ENCODE peak calls at places on chromosomes 5 and 9, in nine cellular contexts. One of them, this sample, is unnamed. For H3K27me3, the result is how much of the 10 kb centered on the place peaks cover.

GRCh38 chr5:57111993-57112392 is 61.9 kb upstream of the GPBP1 start:
- DNase-seq in ovary: no peak
- DNase-seq in suprapubic skin: no peak
- DNase-seq in psoas muscle: no peak
- DNase-seq in cardiac muscle cell: no peak
- DNase-seq in stomach: no peak
- DNase-seq in foreskin keratinocyte: no peak
- DNase-seq in CD8-positive, alpha-beta T cell: no peak
- DNase-seq in endothelial cell of umbilical vein: no peak
- DNase-seq in this sample: no peak

GRCh38 chr9:68979538-68980314 is 34.2 kb downstream of the PRKACG start:
- DNase-seq in ovary: no peak
- DNase-seq in suprapubic skin: no peak
- DNase-seq in psoas muscle: no peak
- DNase-seq in cardiac muscle cell: no peak
- DNase-seq in stomach: no peak
- DNase-seq in foreskin keratinocyte: no peak
- DNase-seq in CD8-positive, alpha-beta T cell: peak
- DNase-seq in endothelial cell of umbilical vein: no peak
- DNase-seq in this sample: no peak

GRCh38 chr5:38433160-38433861 is 123.1 kb downstream of the LIFR start:
- DNase-seq in ovary: peak
- DNase-seq in suprapubic skin: no peak
- DNase-seq in psoas muscle: no peak
- DNase-seq in cardiac muscle cell: peak
- DNase-seq in stomach: no peak
- DNase-seq in foreskin keratinocyte: no peak
- DNase-seq in CD8-positive, alpha-beta T cell: no peak
- DNase-seq in endothelial cell of umbilical vein: peak
- DNase-seq in this sample: peak

GRCh38 chr9:126763130-126763764 is 41.6 kb upstream of the ZBTB43 start:
- DNase-seq in ovary: no peak
- DNase-seq in suprapubic skin: no peak
- DNase-seq in psoas muscle: no peak
- DNase-seq in cardiac muscle cell: no peak
- DNase-seq in stomach: no peak
- DNase-seq in foreskin keratinocyte: no peak
- DNase-seq in CD8-positive, alpha-beta T cell: no peak
- DNase-seq in endothelial cell of umbilical vein: no peak
- DNase-seq in this sample: no peak

GRCh38 chr9:136556166-136556565 is 10.3 kb upstream of the NOTCH1 start:
- DNase-seq in ovary: no peak
- DNase-seq in suprapubic skin: no peak
- DNase-seq in psoas muscle: no peak
- DNase-seq in cardiac muscle cell: no peak
- DNase-seq in stomach: no peak
- DNase-seq in foreskin keratinocyte: no peak
- DNase-seq in CD8-positive, alpha-beta T cell: no peak
- DNase-seq in endothelial cell of umbilical vein: no peak
- DNase-seq in this sample: no peak

GRCh38 chr5:132484386-132484715 is 6.2 kb downstream of the IRF1 start:
- DNase-seq in ovary: no peak
- DNase-seq in suprapubic skin: peak
- DNase-seq in psoas muscle: no peak
- DNase-seq in cardiac muscle cell: no peak
- DNase-seq in stomach: peak
- DNase-seq in foreskin keratinocyte: no peak
- DNase-seq in CD8-positive, alpha-beta T cell: no peak
- DNase-seq in endothelial cell of umbilical vein: no peak
- DNase-seq in this sample: no peak

GRCh38 chr9:22211588-22212360 is 202.7 kb upstream of the CDKN2B start:
- DNase-seq in ovary: no peak
- DNase-seq in suprapubic skin: no peak
- DNase-seq in psoas muscle: no peak
- DNase-seq in cardiac muscle cell: peak
- DNase-seq in stomach: no peak
- DNase-seq in foreskin keratinocyte: peak
- DNase-seq in CD8-positive, alpha-beta T cell: no peak
- DNase-seq in endothelial cell of umbilical vein: peak
- DNase-seq in this sample: peak

GRCh38 chr9:71758785-71759184 is 9.5 kb downstream of the CEMIP2 start:
- DNase-seq in ovary: no peak
- DNase-seq in suprapubic skin: no peak
- DNase-seq in psoas muscle: no peak
- DNase-seq in cardiac muscle cell: no peak
- DNase-seq in stomach: no peak
- DNase-seq in foreskin keratinocyte: no peak
- DNase-seq in CD8-positive, alpha-beta T cell: no peak
- DNase-seq in endothelial cell of umbilical vein: peak
- DNase-seq in this sample: no peak

GRCh38 chr9:129809346-129809745 is 6.4 kb downstream of the TOR1B start:
- DNase-seq in ovary: no peak
- DNase-seq in suprapubic skin: no peak
- DNase-seq in psoas muscle: no peak
- DNase-seq in cardiac muscle cell: no peak
- DNase-seq in stomach: no peak
- DNase-seq in foreskin keratinocyte: no peak
- DNase-seq in CD8-positive, alpha-beta T cell: no peak
- DNase-seq in endothelial cell of umbilical vein: no peak
- DNase-seq in this sample: no peak

GRCh38 chr5:109654455-109654854 is 35.3 kb upstream of the MAN2A1 start:
- DNase-seq in ovary: no peak
- DNase-seq in suprapubic skin: no peak
- DNase-seq in psoas muscle: no peak
- DNase-seq in cardiac muscle cell: no peak
- DNase-seq in stomach: no peak
- DNase-seq in foreskin keratinocyte: peak
- DNase-seq in CD8-positive, alpha-beta T cell: no peak
- DNase-seq in endothelial cell of umbilical vein: no peak
- DNase-seq in this sample: no peak

GRCh38 chr9:72929542-72929941 is 23.3 kb downstream of the ALDH1A1 start:
- DNase-seq in ovary: no peak
- DNase-seq in suprapubic skin: no peak
- DNase-seq in psoas muscle: no peak
- DNase-seq in cardiac muscle cell: no peak
- DNase-seq in stomach: no peak
- DNase-seq in foreskin keratinocyte: no peak
- DNase-seq in CD8-positive, alpha-beta T cell: no peak
- DNase-seq in endothelial cell of umbilical vein: no peak
- DNase-seq in this sample: no peak
- H3K27me3 ChIP-seq in ovary: under half
- H3K27me3 ChIP-seq in suprapubic skin: under half
- H3K27me3 ChIP-seq in psoas muscle: under half
- H3K27me3 ChIP-seq in cardiac muscle cell: under half
- H3K27me3 ChIP-seq in stomach: under half
- H3K27me3 ChIP-seq in foreskin keratinocyte: under half
- H3K27me3 ChIP-seq in CD8-positive, alpha-beta T cell: under half
- H3K27me3 ChIP-seq in endothelial cell of umbilical vein: under half
- H3K27me3 ChIP-seq in this sample: under half

GRCh38 chr5:177312649-177313181 is 1.0 kb upstream of the MXD3 start:
- DNase-seq in ovary: no peak
- DNase-seq in suprapubic skin: no peak
- DNase-seq in psoas muscle: peak
- DNase-seq in cardiac muscle cell: no peak
- DNase-seq in stomach: no peak
- DNase-seq in foreskin keratinocyte: no peak
- DNase-seq in CD8-positive, alpha-beta T cell: no peak
- DNase-seq in endothelial cell of umbilical vein: no peak
- DNase-seq in this sample: no peak
- TF ChIP-seq CTCF in ovary: no peak
- TF ChIP-seq CTCF in suprapubic skin: no peak
- TF ChIP-seq CTCF in psoas muscle: no peak
- TF ChIP-seq CTCF in cardiac muscle cell: no peak
- TF ChIP-seq CTCF in stomach: no peak
- TF ChIP-seq CTCF in foreskin keratinocyte: peak
- TF ChIP-seq CTCF in CD8-positive, alpha-beta T cell: no peak
- TF ChIP-seq CTCF in endothelial cell of umbilical vein: no peak
- TF ChIP-seq CTCF in this sample: no peak

GRCh38 chr9:11192993-11193392 is 580.2 kb upstream of the PTPRD start:
- DNase-seq in ovary: no peak
- DNase-seq in suprapubic skin: no peak
- DNase-seq in psoas muscle: no peak
- DNase-seq in cardiac muscle cell: no peak
- DNase-seq in stomach: no peak
- DNase-seq in foreskin keratinocyte: no peak
- DNase-seq in CD8-positive, alpha-beta T cell: no peak
- DNase-seq in endothelial cell of umbilical vein: no peak
- DNase-seq in this sample: no peak

GRCh38 chr9:11194249-11194648 is 581.4 kb upstream of the PTPRD start:
- DNase-seq in ovary: no peak
- DNase-seq in suprapubic skin: no peak
- DNase-seq in psoas muscle: no peak
- DNase-seq in cardiac muscle cell: no peak
- DNase-seq in stomach: peak
- DNase-seq in foreskin keratinocyte: no peak
- DNase-seq in CD8-positive, alpha-beta T cell: no peak
- DNase-seq in endothelial cell of umbilical vein: no peak
- DNase-seq in this sample: no peak

DNA sequence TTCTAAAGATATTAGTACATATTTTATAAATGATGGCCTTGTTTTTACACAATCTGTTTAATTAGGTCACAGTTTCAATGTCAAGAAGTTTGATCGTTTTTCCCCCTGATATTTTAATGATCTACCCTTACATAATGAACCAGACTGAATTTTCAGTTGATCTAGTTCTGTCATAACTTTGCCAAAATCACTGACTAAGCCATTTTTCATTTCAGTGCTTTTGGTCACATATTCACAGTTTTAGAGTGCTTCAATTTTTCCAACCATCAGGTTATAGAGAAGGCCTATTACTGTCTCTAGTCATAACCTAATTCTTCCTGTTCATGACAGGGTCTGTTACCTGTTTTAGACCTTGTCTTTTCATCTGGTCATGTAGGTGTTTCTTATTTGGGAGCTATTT is 577.9 kb upstream of the PTPRD start:
- DNase-seq in ovary: no peak
- DNase-seq in suprapubic skin: no peak
- DNase-seq in psoas muscle: no peak
- DNase-seq in cardiac muscle cell: no peak
- DNase-seq in stomach: no peak
- DNase-seq in foreskin keratinocyte: no peak
- DNase-seq in CD8-positive, alpha-beta T cell: no peak
- DNase-seq in endothelial cell of umbilical vein: no peak
- DNase-seq in this sample: no peak
- H3K27ac ChIP-seq in ovary: no peak
- H3K27ac ChIP-seq in suprapubic skin: no peak
- H3K27ac ChIP-seq in psoas muscle: no peak
- H3K27ac ChIP-seq in cardiac muscle cell: no peak
- H3K27ac ChIP-seq in stomach: no peak
- H3K27ac ChIP-seq in foreskin keratinocyte: no peak
- H3K27ac ChIP-seq in CD8-positive, alpha-beta T cell: no peak
- H3K27ac ChIP-seq in endothelial cell of umbilical vein: no peak
- H3K27ac ChIP-seq in this sample: no peak

GRCh38 chr5:1103505-1104326 is 8.1 kb downstream of the SLC12A7 start:
- DNase-seq in ovary: no peak
- DNase-seq in suprapubic skin: no peak
- DNase-seq in psoas muscle: peak
- DNase-seq in cardiac muscle cell: peak
- DNase-seq in stomach: peak
- DNase-seq in foreskin keratinocyte: no peak
- DNase-seq in CD8-positive, alpha-beta T cell: no peak
- DNase-seq in endothelial cell of umbilical vein: peak
- DNase-seq in this sample: no peak

GRCh38 chr5:1100652-1101574 is 10.9 kb downstream of the SLC12A7 start:
- DNase-seq in ovary: no peak
- DNase-seq in suprapubic skin: no peak
- DNase-seq in psoas muscle: no peak
- DNase-seq in cardiac muscle cell: no peak
- DNase-seq in stomach: no peak
- DNase-seq in foreskin keratinocyte: no peak
- DNase-seq in CD8-positive, alpha-beta T cell: no peak
- DNase-seq in endothelial cell of umbilical vein: no peak
- DNase-seq in this sample: no peak

GRCh38 chr5:1103093-1103492 is 8.8 kb downstream of the SLC12A7 start:
- DNase-seq in ovary: no peak
- DNase-seq in suprapubic skin: no peak
- DNase-seq in psoas muscle: no peak
- DNase-seq in cardiac muscle cell: no peak
- DNase-seq in stomach: no peak
- DNase-seq in foreskin keratinocyte: no peak
- DNase-seq in CD8-positive, alpha-beta T cell: no peak
- DNase-seq in endothelial cell of umbilical vein: no peak
- DNase-seq in this sample: no peak

GRCh38 chr5:1099931-1100651 is 11.8 kb downstream of the SLC12A7 start:
- DNase-seq in ovary: no peak
- DNase-seq in suprapubic skin: no peak
- DNase-seq in psoas muscle: no peak
- DNase-seq in cardiac muscle cell: no peak
- DNase-seq in stomach: no peak
- DNase-seq in foreskin keratinocyte: no peak
- DNase-seq in CD8-positive, alpha-beta T cell: no peak
- DNase-seq in endothelial cell of umbilical vein: no peak
- DNase-seq in this sample: no peak

DNA sequence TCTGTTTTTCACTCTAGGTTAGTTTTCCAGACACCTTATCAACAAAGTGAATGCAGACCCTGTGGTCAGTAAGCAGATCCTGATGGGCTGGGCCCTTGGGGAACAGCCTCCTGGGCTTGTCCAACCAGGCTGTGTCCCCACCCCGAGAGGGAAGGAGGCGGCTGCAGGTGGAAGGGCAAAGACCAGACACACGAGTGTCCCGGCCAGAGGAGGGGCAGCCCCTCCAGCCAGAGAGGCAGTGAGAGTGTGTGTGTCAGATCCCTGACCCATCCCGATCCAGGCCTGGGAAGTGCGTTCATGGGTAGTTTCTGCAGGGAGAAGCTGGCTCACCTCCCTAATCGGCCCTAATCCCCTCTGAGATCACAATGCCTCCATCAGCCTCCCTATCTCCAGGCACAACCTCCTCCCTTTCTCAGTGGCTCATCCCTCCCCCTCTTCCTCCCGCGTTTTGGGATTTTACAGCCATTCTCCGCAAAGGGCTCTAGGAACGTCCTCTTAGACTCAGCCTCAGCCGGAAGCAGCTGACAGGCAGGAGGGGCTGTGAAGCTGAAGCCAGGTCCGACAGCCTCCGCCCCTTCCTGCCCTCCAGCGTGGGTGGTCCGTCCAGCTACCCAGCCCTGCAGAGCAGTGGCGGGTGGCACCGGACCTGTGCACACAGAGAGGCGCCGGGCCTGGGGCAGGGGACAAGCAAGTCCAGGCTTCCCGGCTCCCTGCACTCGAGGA is 9.7 kb downstream of the SLC12A7 start:
- DNase-seq in ovary: no peak
- DNase-seq in suprapubic skin: no peak
- DNase-seq in psoas muscle: peak
- DNase-seq in cardiac muscle cell: peak
- DNase-seq in stomach: no peak
- DNase-seq in foreskin keratinocyte: no peak
- DNase-seq in CD8-positive, alpha-beta T cell: no peak
- DNase-seq in endothelial cell of umbilical vein: peak
- DNase-seq in this sample: no peak
- H3K27me3 ChIP-seq in ovary: under half
- H3K27me3 ChIP-seq in suprapubic skin: under half
- H3K27me3 ChIP-seq in psoas muscle: under half
- H3K27me3 ChIP-seq in cardiac muscle cell: under half
- H3K27me3 ChIP-seq in stomach: under half
- H3K27me3 ChIP-seq in foreskin keratinocyte: under half
- H3K27me3 ChIP-seq in CD8-positive, alpha-beta T cell: under half
- H3K27me3 ChIP-seq in endothelial cell of umbilical vein: under half
- H3K27me3 ChIP-seq in this sample: under half